ENCODE peak calls at places on chromosomes 16 and 17, in five cellular contexts. One of them, this sample, is unnamed.
A peak's percentile ranks its signal among the peaks of the same experiment; 100 is the strongest.

GRCh38 chr17:80938556-80938955 is 53.1 kb upstream of the CHMP6 start:
- DNase-seq in body of pancreas: no peak
- DNase-seq in naive B cell: no peak
- DNase-seq in fibroblast of the conjunctiva: no peak
- DNase-seq in GM19239: no peak
- DNase-seq in this sample: no peak

GRCh38 chr17:40097931-40098845 is 2.2 kb downstream of the NR1D1 start:
- DNase-seq in body of pancreas: peak; percentile 85
- DNase-seq in naive B cell: no peak
- DNase-seq in fibroblast of the conjunctiva: no peak
- DNase-seq in GM19239: no peak
- DNase-seq in this sample: no peak

GRCh38 chr16:23156110-23156509 is 6.9 kb upstream of the USP31 start:
- DNase-seq in body of pancreas: no peak
- DNase-seq in naive B cell: no peak
- DNase-seq in fibroblast of the conjunctiva: no peak
- DNase-seq in GM19239: no peak
- DNase-seq in this sample: no peak

GRCh38 chr17:38869647-38870258 is at the start of gene LASP1:
- DNase-seq in body of pancreas: peak; percentile 88
- DNase-seq in naive B cell: peak; percentile 87
- DNase-seq in fibroblast of the conjunctiva: peak; percentile 81
- DNase-seq in GM19239: peak; percentile 72
- DNase-seq in this sample: no peak

GRCh38 chr17:77948690-77949114 is 9.8 kb upstream of the TNRC6C start:
- DNase-seq in body of pancreas: no peak
- DNase-seq in naive B cell: no peak
- DNase-seq in fibroblast of the conjunctiva: no peak
- DNase-seq in GM19239: no peak
- DNase-seq in this sample: peak; percentile 39

GRCh38 chr17:42617956-42618431 is 8.5 kb downstream of the TUBG1 start:
- DNase-seq in body of pancreas: peak; percentile 32
- DNase-seq in naive B cell: no peak
- DNase-seq in fibroblast of the conjunctiva: no peak
- DNase-seq in GM19239: no peak
- DNase-seq in this sample: no peak

GRCh38 chr17:39563476-39563875 is 44.2 kb downstream of the NEUROD2 start:
- DNase-seq in body of pancreas: no peak
- DNase-seq in naive B cell: no peak
- DNase-seq in fibroblast of the conjunctiva: no peak
- DNase-seq in GM19239: no peak
- DNase-seq in this sample: no peak

GRCh38 chr17:13476722-13477121 is 125.0 kb downstream of the HS3ST3A1 start:
- DNase-seq in body of pancreas: no peak
- DNase-seq in naive B cell: no peak
- DNase-seq in fibroblast of the conjunctiva: no peak
- DNase-seq in GM19239: no peak
- DNase-seq in this sample: no peak

GRCh38 chr16:53142823-53143568 is 88.2 kb downstream of the CHD9 start:
- DNase-seq in body of pancreas: no peak
- DNase-seq in naive B cell: no peak
- DNase-seq in fibroblast of the conjunctiva: no peak
- DNase-seq in GM19239: no peak
- DNase-seq in this sample: no peak

This sample was measured in HFF-Myc.